ENCODE peak calls at places on chromosomes 13 and 19, in four cellular contexts. U is HEK293T, R is HepG2, A is HCT116. N is an unnamed sample.
A peak's percentile ranks its signal among the peaks of the same experiment; 100 is the strongest.

GRCh38 chr13:30128095-30128494 is 179.3 kb downstream of the KATNAL1 start:
- DNase-seq in R (no peak), U (no peak), A (no peak), N (no peak)

GRCh38 chr13:97223711-97224461 is 1.8 kb downstream of the MBNL2 start:
- DNase-seq in A (peak; percentile 43), U (peak; percentile 25), R (peak; percentile 64), N (no peak)

GRCh38 chr13:82822935-82823334 is 1059.3 kb downstream of the SLITRK1 start:
- DNase-seq in A (no peak), R (no peak), U (no peak), N (no peak)

GRCh38 chr13:77384999-77385398 is 58.1 kb upstream of the MYCBP2 start:
- DNase-seq in A (no peak), R (no peak), U (no peak), N (no peak)

GRCh38 chr19:55620410-55620809 is 4.0 kb downstream of the ZNF784 start:
- DNase-seq in A (no peak), R (no peak), U (no peak), N (no peak)

GRCh38 chr13:22061371-22061805 is 390.5 kb downstream of the FGF9 start:
- DNase-seq in A (no peak), U (no peak), R (no peak), N (no peak)

GRCh38 chr19:18645035-18645511 is 8.2 kb downstream of the KLHL26 start:
- DNase-seq in R (no peak), U (no peak), A (no peak), N (no peak)

GRCh38 chr13:75685239-75685697 is 49.1 kb downstream of the LMO7 start:
- DNase-seq in R (peak; percentile 42), A (no peak), U (no peak), N (no peak)

GRCh38 chr19:16002985-16003384 is 54.2 kb downstream of the OR10H4 start:
- DNase-seq in A (no peak), R (no peak), U (no peak), N (no peak)

GRCh38 chr19:22144394-22144793 is 52.4 kb downstream of the ZNF676 start:
- DNase-seq in U (no peak), A (peak; percentile 3), R (no peak), N (no peak)

GRCh38 chr19:39765091-39766076 is 13.3 kb upstream of the LEUTX start:
- DNase-seq in A (peak; percentile 36), U (peak; percentile 45), R (peak; percentile 48), N (peak; percentile 73)

GRCh38 chr19:17236414-17236716 is 9.4 kb downstream of the NR2F6 start:
- DNase-seq in U (no peak), A (no peak), R (no peak), N (no peak)

GRCh38 chr19:5342573-5343201 is 2.1 kb upstream of the PTPRS start:
- DNase-seq in U (no peak), A (no peak), R (no peak), N (no peak)

GRCh38 chr19:2425622-2426581 is 1.5 kb downstream of the TIMM13 start:
- DNase-seq in U (no peak), R (no peak), A (no peak), N (no peak)
- TF ChIP-seq SP1 in U (no peak), R (no peak), A (no peak), N (no peak)

DNA sequence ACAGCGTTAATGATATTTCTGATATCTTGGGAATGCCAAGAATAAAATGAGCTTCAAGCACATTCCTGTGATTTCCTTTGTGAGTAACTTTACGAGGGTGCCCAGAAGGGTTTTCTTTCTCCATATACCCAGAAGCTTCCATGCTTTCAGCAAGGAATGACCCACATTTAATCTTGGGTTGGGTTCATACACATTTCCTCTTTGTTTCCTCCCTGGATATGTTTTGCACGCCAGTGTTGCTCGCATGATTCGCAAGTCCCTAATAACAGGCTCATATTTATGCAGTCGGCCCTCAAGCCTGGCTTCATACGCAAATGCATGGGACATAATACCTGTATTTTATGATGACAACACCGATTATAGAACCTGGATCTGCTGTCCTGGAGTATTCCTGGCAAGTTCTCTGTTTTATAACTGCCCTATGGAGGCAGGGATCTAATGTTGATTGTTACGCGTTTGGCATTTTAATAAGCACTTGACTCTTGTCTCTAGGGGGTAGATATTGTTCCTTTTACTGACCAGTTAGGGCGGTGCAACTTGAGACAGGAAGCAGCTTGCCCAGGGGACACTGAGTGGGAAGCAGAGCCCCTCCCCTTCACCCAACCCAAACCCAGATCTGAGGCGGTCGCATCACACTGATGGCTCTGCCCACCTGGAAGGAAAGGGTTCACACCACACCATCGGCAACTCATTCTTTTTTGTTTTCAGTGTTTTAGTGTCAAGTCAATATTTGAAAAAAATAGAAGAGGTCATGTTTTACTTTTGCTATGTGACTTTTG is 220.4 kb upstream of the SOX1 start:
- DNase-seq in R (no peak), U (no peak), A (no peak), N (peak; percentile 42)
- TF ChIP-seq SP1 in R (no peak), U (no peak), A (no peak), N (no peak)

DNA sequence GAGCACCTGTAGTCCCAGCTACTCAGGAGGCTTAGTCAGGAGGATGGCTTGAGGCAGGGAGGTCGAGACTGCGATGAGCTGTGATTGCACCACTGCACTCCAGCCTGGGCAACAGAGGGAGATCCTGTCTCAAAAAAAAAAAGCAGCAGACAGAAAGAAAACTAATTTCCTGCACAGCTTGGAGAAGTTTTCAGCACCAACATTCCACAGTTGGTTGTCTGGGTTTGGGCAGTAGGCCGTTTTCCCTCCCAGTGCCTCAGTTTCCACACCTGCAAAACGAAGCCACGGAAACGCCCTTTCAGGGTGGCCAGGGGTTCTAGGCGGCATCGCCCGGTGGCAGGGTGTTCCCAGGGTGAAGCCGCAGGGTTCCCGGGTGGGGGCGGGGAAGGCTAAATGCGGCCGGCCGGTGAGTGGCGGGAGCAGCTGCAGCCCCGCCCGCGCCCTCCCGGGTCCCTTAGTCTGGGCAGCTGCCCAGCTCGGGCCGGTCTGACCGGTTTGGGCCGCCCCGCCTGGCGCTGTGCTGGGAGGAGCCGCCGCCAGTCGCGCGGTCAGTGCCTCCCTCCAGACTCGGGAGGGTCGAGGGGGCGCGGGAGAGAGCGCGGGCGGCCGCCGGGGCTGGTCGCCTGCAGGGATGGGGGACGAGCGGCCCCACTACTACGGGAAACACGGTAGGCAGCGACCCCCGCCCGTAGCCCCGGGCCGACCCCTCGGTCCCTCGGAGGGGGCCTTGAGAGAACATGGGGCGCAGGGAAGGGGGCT is at the start of gene SLC44A2:
- DNase-seq in A (peak; percentile 38), R (no peak), U (no peak), N (peak; percentile 91)
- TF ChIP-seq SP1 in A (peak; percentile 90), R (no peak), U (no peak), N (peak; percentile 91)

DNA sequence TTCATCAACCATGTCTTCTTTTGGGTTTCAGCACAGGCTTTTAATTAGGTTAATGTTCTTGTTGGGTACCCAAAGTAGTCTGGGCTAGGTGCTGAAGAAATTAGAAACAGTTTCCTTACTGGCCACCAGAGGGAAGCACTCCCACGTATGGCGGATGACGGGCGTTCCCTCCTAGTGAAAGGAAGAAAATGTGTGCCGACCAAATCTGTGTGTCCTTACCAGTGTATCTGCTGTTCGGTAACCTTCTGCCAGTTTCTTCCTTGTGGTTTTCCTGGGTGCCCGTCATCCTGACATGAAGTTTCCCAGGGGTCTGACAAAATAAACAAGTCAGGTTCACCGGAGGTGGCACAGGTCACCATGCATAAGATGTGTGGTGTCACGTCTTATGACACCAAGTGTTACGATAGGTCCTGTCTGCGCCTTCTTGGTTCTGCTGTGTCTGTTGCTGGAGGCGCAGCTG is 6.0 kb upstream of the WDR88 start:
- DNase-seq in U (peak; percentile 75), A (peak; percentile 28), R (peak; percentile 36), N (peak; percentile 45)
- TF ChIP-seq SP1 in U (no peak), A (no peak), R (no peak), N (no peak)

DNA sequence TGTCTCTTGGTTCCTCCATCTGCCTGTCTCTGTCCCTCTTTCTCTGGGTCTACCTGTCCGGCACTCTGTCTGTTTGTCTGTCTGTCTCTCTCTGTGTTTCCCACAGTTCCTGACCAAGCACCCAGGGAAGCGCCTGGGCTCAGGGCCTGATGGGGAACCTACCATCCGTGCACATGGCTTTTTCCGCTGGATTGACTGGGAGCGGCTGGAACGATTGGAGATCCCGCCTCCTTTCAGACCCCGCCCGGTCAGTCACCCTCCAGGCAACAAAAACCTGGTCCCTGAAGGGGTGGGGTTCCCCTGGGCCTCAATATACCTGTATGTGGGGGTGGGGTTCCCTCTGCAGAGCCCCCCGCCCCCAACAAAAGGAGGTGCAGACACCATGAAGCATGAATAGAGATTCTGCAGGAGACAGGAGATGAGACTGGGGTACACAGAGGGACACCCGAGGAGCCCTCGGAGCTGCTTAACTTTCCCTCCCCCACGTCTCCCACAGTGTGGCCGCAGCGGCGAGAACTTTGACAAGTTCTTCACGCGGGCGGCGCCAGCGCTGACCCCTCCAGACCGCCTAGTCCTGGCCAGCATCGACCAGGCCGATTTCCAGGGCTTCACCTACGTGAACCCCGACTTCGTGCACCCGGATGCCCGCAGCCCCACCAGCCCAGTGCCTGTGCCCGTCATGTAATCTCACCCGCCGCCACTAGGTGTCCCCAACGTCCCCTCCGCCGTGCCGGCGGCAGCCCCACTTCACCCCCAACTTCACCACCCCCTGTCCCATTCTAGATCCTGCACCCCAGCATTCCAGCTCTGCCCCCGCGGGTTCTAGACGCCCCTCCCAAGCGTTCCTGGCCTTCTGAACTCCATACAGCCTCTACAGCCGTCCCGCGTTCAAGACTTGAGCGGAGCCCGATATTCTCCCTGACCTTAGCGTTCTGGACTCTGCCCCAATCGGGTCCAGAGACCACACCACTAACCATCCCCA is 2.6 kb upstream of the CACNG7 start:
- DNase-seq in A (no peak), U (peak; percentile 60), R (no peak), N (peak; percentile 89)
- TF ChIP-seq SP1 in A (no peak), U (no peak), R (no peak), N (no peak)

GRCh38 chr13:24630121-24630520 is 50.1 kb upstream of the ATP12A start:
- DNase-seq in A (no peak), R (no peak), U (no peak), N (no peak)

GRCh38 chr13:24631922-24632321 is 48.3 kb upstream of the ATP12A start:
- DNase-seq in R (no peak), U (no peak), A (no peak), N (no peak)

GRCh38 chr13:24629320-24629719 is 50.9 kb upstream of the ATP12A start:
- DNase-seq in R (no peak), A (no peak), U (no peak), N (no peak)

GRCh38 chr13:24632382-24633121 is 47.7 kb upstream of the ATP12A start:
- DNase-seq in U (no peak), R (no peak), A (no peak), N (no peak)

GRCh38 chr13:24630851-24631341 is 49.3 kb upstream of the ATP12A start:
- DNase-seq in U (no peak), R (no peak), A (peak; percentile 3), N (no peak)
- TF ChIP-seq SP1 in U (no peak), R (no peak), A (no peak), N (no peak)

GRCh38 chr19:42326969-42327368 is 1.5 kb downstream of the MEGF8 start:
- DNase-seq in U (no peak), R (no peak), A (no peak), N (no peak)

GRCh38 chr19:42327381-42327780 is 1.9 kb downstream of the MEGF8 start:
- DNase-seq in U (no peak), R (no peak), A (no peak), N (no peak)

GRCh38 chr19:42324655-42325307 is 654 bp upstream of the MEGF8 start:
- DNase-seq in U (no peak), R (no peak), A (no peak), N (peak; percentile 36)

GRCh38 chr19:42325308-42325895 is at the start of gene MEGF8:
- DNase-seq in R (peak; percentile 97), U (peak; percentile 98), A (peak; percentile 97), N (peak; percentile 99)

GRCh38 chr19:42325896-42326771 is 699 bp downstream of the MEGF8 start:
- DNase-seq in A (no peak), R (no peak), U (peak; percentile 22), N (peak; percentile 52)
- TF ChIP-seq SP1 in A (no peak), R (no peak), U (no peak), N (no peak)